ENCODE peak calls at places on chromosome 19, in ten cellular contexts. Q, N, M, R, I, S, Z, C, H and U are unnamed samples.

GRCh38 chr19:2584002-2584401 is 108.1 kb downstream of the GADD45B start:
- DNase-seq in M (no peak), N (no peak), S (no peak), C (no peak), H (no peak), I (no peak), Z (no peak), R (no peak), Q (no peak), U (no peak)

GRCh38 chr19:58020985-58021384 is 12.8 kb upstream of the ZSCAN1 start:
- DNase-seq in C (no peak), Z (no peak), N (no peak), H (no peak), I (no peak), S (no peak), Q (no peak), M (no peak), R (no peak), U (no peak)

GRCh38 chr19:55493052-55493649 is 4.9 kb downstream of the SSC5D start:
- DNase-seq in R (no peak), Q (no peak), M (no peak), C (no peak), S (no peak), Z (no peak), N (no peak), H (no peak), I (no peak), U (no peak)

GRCh38 chr19:41868989-41869300 is 8.1 kb upstream of the CD79A start:
- DNase-seq in Q (no peak), I (no peak), H (no peak), Z (no peak), S (no peak), R (no peak), M (no peak), N (no peak), C (no peak), U (no peak)

GRCh38 chr19:8877854-8878705 is 45.9 kb downstream of the MBD3L1 start:
- DNase-seq in Z (no peak), S (no peak), N (peak; percentile 24), C (no peak), R (no peak), H (no peak), Q (peak; percentile 13), I (no peak), M (no peak), U (no peak)

GRCh38 chr19:33143897-33144405 is 12.0 kb downstream of the WDR88 start:
- DNase-seq in R (peak; percentile 31), C (no peak), H (peak; percentile 80), N (peak; percentile 87), I (peak; percentile 29), Z (peak; percentile 29), S (no peak), Q (no peak), M (peak; percentile 46), U (peak; percentile 2)

GRCh38 chr19:54154603-54155345 is 4.7 kb downstream of the LENG1 start:
- DNase-seq in C (no peak), Z (no peak), I (no peak), Q (no peak), S (no peak), R (no peak), H (no peak), M (no peak), N (no peak), U (no peak)

GRCh38 chr19:10363789-10364281 is 16.5 kb downstream of the TYK2 start:
- DNase-seq in C (no peak), I (no peak), Q (no peak), M (no peak), N (peak; percentile 21), Z (no peak), H (no peak), S (no peak), R (no peak), U (no peak)

GRCh38 chr19:47330466-47330869 is 1.5 kb upstream of the C5AR2 start:
- DNase-seq in M (no peak), S (no peak), R (no peak), H (no peak), C (no peak), Q (no peak), Z (no peak), I (peak; percentile 37), N (no peak), U (no peak)

GRCh38 chr19:1853295-1854031 is 5.2 kb upstream of the REXO1 start:
- DNase-seq in N (peak; percentile 96), R (peak; percentile 63), I (peak; percentile 63), Z (peak; percentile 77), Q (peak; percentile 40), C (no peak), M (peak; percentile 71), H (peak; percentile 96), S (no peak), U (peak; percentile 51)

GRCh38 chr19:4295972-4296771 is 6.0 kb downstream of the TMIGD2 start:
- DNase-seq in C (peak; percentile 43), M (no peak), Z (no peak), H (no peak), Q (peak; percentile 100), I (no peak), R (no peak), N (peak; percentile 46), S (no peak), U (peak; percentile 81)

GRCh38 chr19:44582581-44583265 is 30.6 kb upstream of the IGSF23 start:
- DNase-seq in I (peak; percentile 17), N (peak; percentile 73), M (no peak), Z (no peak), Q (no peak), R (no peak), C (no peak), H (no peak), S (no peak), U (no peak)

GRCh38 chr19:6730153-6730804 is 7.1 kb downstream of the GPR108 start:
- DNase-seq in N (peak; percentile 57), Q (no peak), C (no peak), M (no peak), Z (peak; percentile 32), H (no peak), I (peak; percentile 70), S (no peak), R (no peak), U (no peak)

GRCh38 chr19:10809693-10810285 is 26.2 kb downstream of the TMED1 start:
- DNase-seq in I (no peak), M (no peak), Q (no peak), Z (no peak), H (no peak), N (no peak), C (no peak), R (no peak), S (no peak), U (no peak)

GRCh38 chr19:10812902-10813404 is 23.1 kb downstream of the TMED1 start:
- DNase-seq in I (peak; percentile 94), M (no peak), Z (no peak), S (peak; percentile 86), R (no peak), Q (no peak), H (peak; percentile 82), N (peak; percentile 27), C (no peak), U (no peak)

GRCh38 chr19:36688058-36688457 is 646 bp downstream of the ZNF567 start:
- DNase-seq in S (no peak), Q (no peak), R (no peak), I (no peak), H (no peak), C (no peak), N (no peak), Z (no peak), M (no peak), U (no peak)

GRCh38 chr19:35901854-35902661 is at the start of gene HCST:
- DNase-seq in M (peak; percentile 46), N (no peak), R (no peak), H (peak; percentile 78), Z (no peak), S (no peak), Q (no peak), C (no peak), I (peak; percentile 16), U (no peak)

GRCh38 chr19:19866599-19867248 is 1.0 kb downstream of the ZNF253 start:
- DNase-seq in N (peak; percentile 86), Q (no peak), Z (peak; percentile 9), R (peak; percentile 11), I (peak; percentile 8), C (no peak), H (peak; percentile 76), S (no peak), M (peak; percentile 22), U (peak; percentile 52)

GRCh38 chr19:51702103-51702753 is 9.1 kb downstream of the SPACA6 start:
- DNase-seq in S (no peak), H (no peak), N (peak; percentile 87), M (peak; percentile 37), Z (peak; percentile 42), R (peak; percentile 14), C (no peak), I (peak; percentile 77), Q (no peak), U (no peak)

GRCh38 chr19:37079238-37079637 is 1.0 kb downstream of the ZNF420 start:
- DNase-seq in Z (no peak), H (no peak), R (no peak), C (no peak), N (no peak), S (no peak), Q (no peak), M (no peak), I (no peak), U (no peak)

GRCh38 chr19:11377237-11377636 is 2.8 kb downstream of the SWSAP1 start:
- DNase-seq in Z (no peak), C (no peak), Q (no peak), I (peak; percentile 89), M (no peak), H (no peak), N (no peak), R (no peak), S (peak; percentile 58), U (no peak)

GRCh38 chr19:9856609-9857008 is 21.5 kb downstream of the PIN1 start:
- DNase-seq in N (no peak), I (no peak), C (no peak), M (no peak), S (no peak), Z (no peak), R (no peak), H (no peak), Q (no peak), U (no peak)

GRCh38 chr19:37932985-37933953 is 26.3 kb downstream of the SIPA1L3 start:
- DNase-seq in Z (no peak), Q (no peak), R (no peak), H (no peak), S (peak; percentile 30), M (no peak), I (peak; percentile 57), N (no peak), C (no peak), U (peak; percentile 95)

GRCh38 chr19:4069331-4069959 is 2.7 kb upstream of the ZBTB7A start:
- DNase-seq in S (no peak), R (no peak), H (peak; percentile 79), Z (no peak), I (no peak), M (no peak), Q (no peak), N (no peak), C (no peak), U (no peak)